ENCODE peak calls at places on chromosomes 13 and 19, in eight cellular contexts. E, P, U, V, C, K, B and Z are unnamed samples.
A peak's percentile ranks its signal among the peaks of the same experiment; 100 is the strongest.

GRCh38 chr13:30616927-30617314 is 799 bp upstream of the USPL1 start:
- DNase-seq in B (peak; percentile 93), C (peak; percentile 31), K (peak; percentile 63), U (peak; percentile 98), E (peak; percentile 64), V (peak; percentile 92), P (no peak), Z (peak; percentile 86)

GRCh38 chr13:64538711-64539110 is 2691.4 kb downstream of the PCDH9 start:
- DNase-seq in P (no peak), U (no peak), C (no peak), K (no peak), E (no peak), V (no peak), B (no peak), Z (no peak)

GRCh38 chr19:17673937-17674799 is 14.0 kb downstream of the UNC13A start:
- DNase-seq in E (no peak), K (no peak), U (no peak), V (no peak), B (no peak), P (no peak), C (no peak), Z (no peak)

GRCh38 chr19:19105365-19106060 is 32.8 kb downstream of the TMEM161A start:
- DNase-seq in E (peak; percentile 49), V (peak; percentile 37), K (no peak), B (peak; percentile 84), U (no peak), P (no peak), C (no peak), Z (peak; percentile 92)

GRCh38 chr19:14495678-14496028 is 274 bp downstream of the GIPC1 start:
- DNase-seq in K (no peak), C (no peak), U (no peak), B (no peak), P (no peak), V (no peak), E (no peak), Z (no peak)

GRCh38 chr13:103898481-103898880 is 832.3 kb upstream of the SLC10A2 start:
- DNase-seq in V (no peak), C (no peak), K (no peak), U (no peak), B (no peak), E (no peak), P (no peak), Z (no peak)

GRCh38 chr19:33673258-33673875 is 51.6 kb downstream of the CHST8 start:
- DNase-seq in K (no peak), B (no peak), C (no peak), P (no peak), E (no peak), V (no peak), U (no peak), Z (peak; percentile 2)

GRCh38 chr13:99008577-99008976 is 30.7 kb upstream of the DOCK9 start:
- DNase-seq in C (no peak), P (no peak), B (no peak), E (no peak), K (no peak), U (no peak), V (no peak), Z (no peak)

GRCh38 chr13:25494708-25495411 is 123.1 kb downstream of the ATP8A2 start:
- DNase-seq in U (no peak), V (no peak), B (no peak), E (no peak), C (no peak), K (no peak), P (no peak), Z (no peak)

GRCh38 chr13:100490692-100491091 is 97.9 kb downstream of the GGACT start:
- DNase-seq in C (no peak), P (no peak), E (no peak), U (peak; percentile 76), B (no peak), K (no peak), V (peak; percentile 28), Z (no peak)

GRCh38 chr13:114174529-114174941 is 4.5 kb upstream of the CFAP97D2 start:
- DNase-seq in U (no peak), P (no peak), K (no peak), C (no peak), B (peak; percentile 77), V (no peak), E (no peak), Z (no peak)

GRCh38 chr19:2337329-2337707 is 8.8 kb downstream of the SPPL2B start:
- DNase-seq in E (peak; percentile 14), P (no peak), K (peak; percentile 64), B (peak; percentile 66), C (no peak), V (no peak), U (peak; percentile 34), Z (peak; percentile 80)

GRCh38 chr13:42658019-42658418 is 84.1 kb downstream of the TNFSF11 start:
- DNase-seq in K (no peak), U (no peak), E (no peak), V (no peak), C (no peak), B (no peak), P (no peak), Z (no peak)

GRCh38 chr13:20125783-20126165 is 35.1 kb downstream of the GJA3 start:
- DNase-seq in P (no peak), U (no peak), B (no peak), C (no peak), E (no peak), K (no peak), V (no peak), Z (no peak)

GRCh38 chr13:76455960-76456359 is 430.2 kb downstream of the KCTD12 start:
- DNase-seq in B (peak; percentile 33), V (peak; percentile 52), K (no peak), U (no peak), P (no peak), E (peak; percentile 10), C (no peak), Z (no peak)

GRCh38 chr19:5130371-5131030 is 161.6 kb downstream of the KDM4B start:
- DNase-seq in E (peak; percentile 15), P (no peak), V (no peak), B (no peak), C (no peak), U (no peak), K (no peak), Z (no peak)

GRCh38 chr19:11963566-11964355 is 1.1 kb upstream of the ZNF763 start:
- DNase-seq in P (peak; percentile 44), K (peak; percentile 74), B (peak; percentile 85), U (peak; percentile 60), E (peak; percentile 5), V (peak; percentile 29), C (peak; percentile 67), Z (peak; percentile 85)

GRCh38 chr13:95644611-95645052 is at the start of gene DZIP1:
- DNase-seq in C (peak; percentile 27), V (peak; percentile 61), K (peak; percentile 84), P (peak; percentile 33), E (peak; percentile 80), U (no peak), B (peak; percentile 91), Z (peak; percentile 76)

GRCh38 chr13:76873454-76873853 is 12.8 kb downstream of the KCTD12 start:
- DNase-seq in B (no peak), P (no peak), U (no peak), C (no peak), E (no peak), V (no peak), K (no peak), Z (no peak)

GRCh38 chr13:74346960-74347359 is 212.8 kb upstream of the KLF12 start:
- DNase-seq in K (no peak), C (no peak), U (no peak), E (no peak), V (no peak), P (no peak), B (no peak), Z (no peak)

GRCh38 chr13:40777166-40777956 is 6.4 kb upstream of the MRPS31 start:
- DNase-seq in B (peak; percentile 72), V (peak; percentile 49), P (no peak), K (no peak), E (peak; percentile 46), U (peak; percentile 94), C (no peak), Z (peak; percentile 70)

GRCh38 chr13:110499621-110500281 is 61.8 kb downstream of the RAB20 start:
- DNase-seq in B (no peak), K (no peak), V (peak; percentile 67), C (no peak), P (no peak), E (peak; percentile 93), U (no peak), Z (no peak)

GRCh38 chr13:112714366-112714765 is 24.5 kb downstream of the ATP11A start:
- DNase-seq in K (no peak), C (no peak), V (no peak), P (no peak), E (no peak), U (no peak), B (no peak), Z (no peak)

GRCh38 chr19:18425515-18426415 is 6.6 kb downstream of the SSBP4 start:
- DNase-seq in B (peak; percentile 72), U (no peak), E (no peak), V (no peak), C (no peak), K (peak; percentile 62), P (no peak), Z (no peak)

GRCh38 chr19:34171877-34172660 is at the start of gene LSM14A:
- DNase-seq in E (peak; percentile 83), V (peak; percentile 59), U (peak; percentile 94), C (peak; percentile 86), P (peak; percentile 76), B (peak; percentile 95), K (peak; percentile 82), Z (peak; percentile 97)

GRCh38 chr19:5665781-5666513 is 14.4 kb downstream of the MICOS13 start:
- DNase-seq in E (no peak), K (no peak), U (peak; percentile 32), V (peak; percentile 95), C (no peak), P (no peak), B (peak; percentile 33), Z (no peak)

GRCh38 chr13:95497307-95497943 is 55.1 kb upstream of the CLDN10 start:
- DNase-seq in V (no peak), B (no peak), P (no peak), K (peak; percentile 30), U (no peak), C (no peak), E (no peak), Z (no peak)

GRCh38 chr13:110387451-110388140 is 80.5 kb downstream of the COL4A2 start:
- DNase-seq in C (no peak), E (no peak), K (no peak), B (peak; percentile 59), V (no peak), U (no peak), P (no peak), Z (peak; percentile 47)

GRCh38 chr13:97387487-97388353 is 46.2 kb upstream of the RAP2A start:
- DNase-seq in E (no peak), B (no peak), K (no peak), U (no peak), C (no peak), V (no peak), P (no peak), Z (no peak)

GRCh38 chr13:85816413-85816812 is 17.2 kb upstream of the SLITRK6 start:
- DNase-seq in C (no peak), B (peak; percentile 5), P (no peak), K (no peak), U (peak; percentile 63), V (no peak), E (no peak), Z (no peak)

GRCh38 chr13:39876258-39876657 is 220.8 kb downstream of the COG6 start:
- DNase-seq in B (peak; percentile 85), P (no peak), E (no peak), C (no peak), V (peak; percentile 28), U (no peak), K (no peak), Z (no peak)

GRCh38 chr19:38304866-38305429 is 897 bp downstream of the C19orf33 start:
- DNase-seq in P (no peak), V (peak; percentile 86), K (no peak), C (no peak), U (peak; percentile 100), E (no peak), B (no peak), Z (peak; percentile 95)

GRCh38 chr13:95185851-95186250 is 115.4 kb downstream of the ABCC4 start:
- DNase-seq in P (no peak), K (no peak), U (no peak), B (peak; percentile 37), E (no peak), C (no peak), V (no peak), Z (no peak)

GRCh38 chr13:45298206-45298505 is 42.8 kb downstream of the TPT1 start:
- DNase-seq in K (no peak), C (no peak), B (no peak), P (no peak), U (no peak), V (no peak), E (no peak), Z (no peak)